ENCODE peak calls at places on chromosomes 2 and 18, in five cellular contexts. S is endodermal cell, G is HCT116, T is transverse colon, K is H9. U is an unnamed sample.

GRCh38 chr2:200634231-200634964 is 48.6 kb downstream of the AOX1 start:
- DNase-seq in T (no peak), S (no peak), G (no peak), K (no peak), U (no peak)

GRCh38 chr2:196660264-196660663 is 20.7 kb downstream of the CCDC150 start:
- DNase-seq in T (no peak), K (no peak), S (no peak), G (no peak), U (no peak)

GRCh38 chr2:7795358-7796199 is 878.4 kb downstream of the RNF144A start:
- DNase-seq in K (no peak), G (no peak), S (no peak), T (no peak), U (no peak)

GRCh38 chr2:102063948-102064678 is 72.4 kb downstream of the IL1R2 start:
- DNase-seq in K (peak; percentile 48), T (peak; percentile 81), G (peak; percentile 33), S (peak; percentile 66), U (no peak)

GRCh38 chr2:25567406-25567805 is 106.0 kb downstream of the DTNB start:
- DNase-seq in G (peak; percentile 10), S (no peak), K (no peak), T (no peak), U (no peak)

GRCh38 chr2:232592687-232593407 is 40.6 kb upstream of the EFHD1 start:
- DNase-seq in G (peak; percentile 77), T (peak; percentile 68), K (no peak), S (no peak), U (no peak)

GRCh38 chr2:191885103-191885502 is 38.2 kb upstream of the CAVIN2 start:
- DNase-seq in K (no peak), T (no peak), G (no peak), S (no peak), U (no peak)

GRCh38 chr2:214126135-214126534 is 284.7 kb upstream of the VWC2L start:
- DNase-seq in G (peak; percentile 34), S (no peak), T (no peak), K (no peak), U (no peak)

GRCh38 chr18:22710628-22711380 is 222.3 kb upstream of the RBBP8 start:
- DNase-seq in K (no peak), T (peak; percentile 47), S (peak; percentile 68), G (no peak), U (no peak)

GRCh38 chr18:22703883-22704626 is 229.1 kb upstream of the RBBP8 start:
- DNase-seq in K (no peak), G (peak; percentile 52), S (no peak), T (no peak), U (no peak)

GRCh38 chr2:190343500-190344274 is at the start of gene INPP1:
- DNase-seq in T (peak; percentile 74), K (peak; percentile 61), G (no peak), S (peak; percentile 86), U (peak; percentile 31)

GRCh38 chr2:193187816-193188215 is 993.1 kb upstream of the TMEFF2 start:
- DNase-seq in T (no peak), K (no peak), G (no peak), S (no peak), U (no peak)

GRCh38 chr2:55843096-55843991 is 80.2 kb downstream of the EFEMP1 start:
- DNase-seq in S (no peak), K (no peak), T (peak; percentile 43), G (no peak), U (no peak)

GRCh38 chr2:231359948-231360347 is 35.6 kb upstream of the B3GNT7 start:
- DNase-seq in K (no peak), G (no peak), S (peak; percentile 55), T (peak; percentile 6), U (no peak)

GRCh38 chr2:202016579-202017227 is 17.0 kb upstream of the FZD7 start:
- DNase-seq in G (no peak), S (no peak), T (no peak), K (no peak), U (no peak)
- H3K27ac ChIP-seq in G (no peak overlapping the region), S (no peak overlapping the region), T (no peak overlapping the region), K (no peak overlapping the region), U (no peak overlapping the region)

GRCh38 chr2:175871331-175871730 is 130.7 kb downstream of the LNPK start:
- DNase-seq in S (no peak), T (no peak), G (no peak), K (no peak), U (no peak)
- H3K27ac ChIP-seq in S (no peak overlapping the region), T (no peak overlapping the region), G (no peak overlapping the region), K (no peak overlapping the region), U (no peak overlapping the region)

GRCh38 chr2:240719676-240720545 is 28.2 kb downstream of the AQP12A start:
- DNase-seq in K (no peak), G (no peak), T (no peak), S (no peak), U (no peak)

GRCh38 chr2:240717181-240717641 is 25.5 kb downstream of the AQP12A start:
- DNase-seq in T (no peak), S (no peak), K (no peak), G (no peak), U (no peak)

GRCh38 chr2:240717681-240718581 is 26.3 kb downstream of the AQP12A start:
- DNase-seq in T (no peak), K (no peak), G (no peak), S (no peak), U (no peak)

GRCh38 chr2:240720686-240721595 is 29.3 kb downstream of the AQP12A start:
- DNase-seq in S (no peak), T (no peak), K (no peak), G (no peak), U (no peak)

DNA sequence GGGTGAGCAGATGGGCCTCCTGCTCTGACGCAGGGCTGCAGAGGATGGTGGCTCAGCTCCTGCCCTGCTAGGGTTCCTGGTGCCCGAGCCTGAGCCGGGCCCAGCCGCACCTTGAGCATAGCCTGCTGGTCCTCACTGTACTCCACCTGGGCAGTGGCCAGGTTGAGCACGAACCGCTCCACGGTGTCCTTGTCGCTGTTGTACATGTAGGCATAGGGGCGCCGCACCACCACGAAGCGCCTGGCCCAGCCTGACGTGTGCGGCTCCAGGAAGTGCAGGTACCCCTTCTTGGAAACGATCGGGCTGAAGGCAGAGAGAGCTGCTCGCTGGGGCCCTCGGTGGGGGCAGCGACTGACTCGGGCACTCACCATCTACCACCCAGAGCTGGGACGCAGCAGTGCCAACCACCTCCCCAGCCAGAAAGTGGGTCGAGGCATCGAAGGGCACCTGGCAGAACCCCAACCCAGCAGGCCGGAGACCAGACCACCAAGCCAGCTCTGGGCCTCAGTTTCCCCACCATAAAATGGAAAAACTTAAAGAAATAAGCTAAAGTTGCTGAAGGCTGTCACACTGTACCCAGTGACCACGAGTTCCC is 27.3 kb downstream of the AQP12A start:
- DNase-seq in K (no peak), T (no peak), G (no peak), S (no peak), U (no peak)
- H3K27ac ChIP-seq in K (no peak overlapping the region), T (no peak overlapping the region), G (no peak overlapping the region), S (no peak overlapping the region), U (no peak overlapping the region)

GRCh38 chr2:86453838-86454237 is 12.7 kb downstream of the KDM3A start:
- DNase-seq in K (no peak), T (peak; percentile 56), G (no peak), S (no peak), U (no peak)

GRCh38 chr2:86455181-86455580 is 14.0 kb downstream of the KDM3A start:
- DNase-seq in K (no peak), G (no peak), T (no peak), S (no peak), U (no peak)

DNA sequence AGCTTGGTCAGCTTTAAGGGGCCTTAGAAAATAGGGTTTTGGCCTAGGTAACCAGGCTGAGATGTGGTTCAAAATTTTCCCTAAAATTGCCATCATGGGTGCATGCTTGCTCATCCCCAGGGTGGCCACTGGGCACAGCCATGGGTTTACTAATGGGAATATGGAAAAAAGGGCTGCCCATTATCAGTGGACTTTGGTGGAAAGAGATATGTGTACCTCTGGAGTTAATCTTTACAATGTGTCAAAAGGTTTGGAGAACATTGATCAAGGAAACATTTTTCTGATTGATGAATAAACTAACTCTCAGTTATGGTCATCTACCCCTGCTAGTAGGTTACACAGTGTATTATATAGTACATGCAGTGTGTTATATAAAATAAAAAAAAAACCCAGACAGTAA is 13.1 kb downstream of the KDM3A start:
- DNase-seq in T (no peak), S (no peak), G (no peak), K (no peak), U (no peak)
- H3K27ac ChIP-seq in T (peak overlapping the region; percentile 8), S (no peak overlapping the region), G (no peak overlapping the region), K (no peak overlapping the region), U (no peak overlapping the region)

U was measured in caudate nucleus.